ENCODE peak calls at places on chromosomes 6 and 20, in nine cellular contexts. R, A, K, H, G, Q, P, X and T are unnamed samples.

GRCh38 chr6:105179244-105180065 is at the start of gene POPDC3:
- DNase-seq in X (peak; percentile 70), A (no peak), K (peak; percentile 62), G (no peak), H (peak; percentile 52), R (no peak), P (no peak), Q (peak; percentile 78), T (no peak)

GRCh38 chr20:45322952-45323383 is 14.9 kb upstream of the MATN4 start:
- DNase-seq in Q (no peak), A (peak; percentile 88), X (no peak), G (peak; percentile 89), K (peak; percentile 32), H (peak; percentile 70), R (no peak), P (peak; percentile 44), T (no peak)

GRCh38 chr20:35404614-35405259 is 7.0 kb downstream of the UQCC1 start:
- DNase-seq in R (no peak), Q (no peak), X (no peak), P (no peak), G (no peak), K (no peak), H (no peak), A (no peak), T (no peak)

GRCh38 chr6:43298565-43299337 is 691 bp downstream of the SLC22A7 start:
- DNase-seq in Q (no peak), X (no peak), K (no peak), R (no peak), G (no peak), H (no peak), P (no peak), A (no peak), T (no peak)

GRCh38 chr6:144478487-144478886 is 193.4 kb downstream of the UTRN start:
- DNase-seq in A (peak; percentile 16), H (no peak), X (no peak), P (peak; percentile 57), R (no peak), Q (no peak), G (no peak), K (no peak), T (peak; percentile 26)

GRCh38 chr6:153947817-153948447 is 91.1 kb upstream of the OPRM1 start:
- DNase-seq in R (no peak), K (peak; percentile 37), X (peak; percentile 44), P (no peak), Q (peak; percentile 64), A (peak; percentile 23), H (peak; percentile 60), G (peak; percentile 9), T (no peak)

GRCh38 chr20:45358282-45359068 is 4.5 kb upstream of the SYS1 start:
- DNase-seq in H (no peak), P (peak; percentile 73), R (no peak), A (peak; percentile 86), K (peak; percentile 63), Q (no peak), X (no peak), G (peak; percentile 55), T (peak; percentile 97)

GRCh38 chr6:34696189-34696738 is 303 bp downstream of the ILRUN start:
- DNase-seq in P (peak; percentile 58), Q (no peak), A (peak; percentile 58), G (peak; percentile 45), R (no peak), X (no peak), K (peak; percentile 74), H (peak; percentile 24), T (peak; percentile 68)

GRCh38 chr20:15831201-15831600 is 742.0 kb downstream of the KIF16B start:
- DNase-seq in K (no peak), X (no peak), P (no peak), R (no peak), G (no peak), H (peak; percentile 93), A (no peak), Q (no peak), T (no peak)

GRCh38 chr6:139109558-139109957 is 25.3 kb upstream of the HECA start:
- DNase-seq in H (peak; percentile 43), K (peak; percentile 28), A (peak; percentile 8), R (no peak), G (peak; percentile 41), Q (peak; percentile 54), P (no peak), X (peak; percentile 70), T (no peak)

GRCh38 chr6:170271771-170272314 is 19.0 kb downstream of the DLL1 start:
- DNase-seq in K (no peak), H (no peak), A (peak; percentile 94), X (no peak), R (peak; percentile 93), G (peak; percentile 69), P (no peak), Q (no peak), T (no peak)

GRCh38 chr6:27295301-27296079 is 16.6 kb downstream of the POM121L2 start:
- DNase-seq in X (peak; percentile 71), Q (peak; percentile 74), R (no peak), H (peak; percentile 88), A (no peak), K (peak; percentile 73), G (no peak), P (no peak), T (no peak)

GRCh38 chr20:50193169-50193850 is 2.7 kb downstream of the CEBPB start:
- DNase-seq in G (no peak), H (peak; percentile 31), Q (no peak), K (peak; percentile 41), A (peak; percentile 43), R (no peak), X (peak; percentile 29), P (no peak), T (no peak)

GRCh38 chr6:38713812-38714211 is 1.3 kb upstream of the DNAH8 start:
- DNase-seq in R (no peak), A (no peak), H (peak; percentile 80), P (no peak), Q (no peak), X (no peak), G (peak; percentile 87), K (no peak), T (no peak)

GRCh38 chr6:56890683-56891429 is 64.1 kb upstream of the BEND6 start:
- DNase-seq in Q (no peak), K (peak; percentile 89), P (no peak), R (no peak), X (no peak), H (peak; percentile 71), G (peak; percentile 54), A (peak; percentile 5), T (no peak)

GRCh38 chr20:32893878-32894483 is 35.3 kb downstream of the EFCAB8 start:
- DNase-seq in A (peak; percentile 10), P (no peak), X (peak; percentile 85), G (peak; percentile 50), R (no peak), K (peak; percentile 2), Q (peak; percentile 75), H (peak; percentile 6), T (no peak)

GRCh38 chr6:77298298-77298697 is 165.0 kb downstream of the HTR1B start:
- DNase-seq in K (no peak), Q (no peak), G (no peak), H (peak; percentile 11), R (no peak), X (no peak), P (no peak), A (no peak), T (no peak)

GRCh38 chr6:77290798-77291197 is 172.5 kb downstream of the HTR1B start:
- DNase-seq in P (no peak), K (no peak), X (no peak), Q (no peak), A (no peak), R (no peak), G (no peak), H (no peak), T (no peak)

GRCh38 chr6:77292564-77293546 is 170.4 kb downstream of the HTR1B start:
- DNase-seq in H (peak; percentile 64), P (no peak), Q (no peak), X (no peak), G (no peak), R (no peak), A (no peak), K (peak; percentile 76), T (no peak)
- H3K27ac ChIP-seq in H (peak overlapping the region; percentile 48), P (no peak overlapping the region), Q (no peak overlapping the region), X (no peak overlapping the region), G (no peak overlapping the region), R (no peak overlapping the region), A (no peak overlapping the region), K (peak overlapping the region; percentile 100), T (peak overlapping the region; percentile 34)

DNA sequence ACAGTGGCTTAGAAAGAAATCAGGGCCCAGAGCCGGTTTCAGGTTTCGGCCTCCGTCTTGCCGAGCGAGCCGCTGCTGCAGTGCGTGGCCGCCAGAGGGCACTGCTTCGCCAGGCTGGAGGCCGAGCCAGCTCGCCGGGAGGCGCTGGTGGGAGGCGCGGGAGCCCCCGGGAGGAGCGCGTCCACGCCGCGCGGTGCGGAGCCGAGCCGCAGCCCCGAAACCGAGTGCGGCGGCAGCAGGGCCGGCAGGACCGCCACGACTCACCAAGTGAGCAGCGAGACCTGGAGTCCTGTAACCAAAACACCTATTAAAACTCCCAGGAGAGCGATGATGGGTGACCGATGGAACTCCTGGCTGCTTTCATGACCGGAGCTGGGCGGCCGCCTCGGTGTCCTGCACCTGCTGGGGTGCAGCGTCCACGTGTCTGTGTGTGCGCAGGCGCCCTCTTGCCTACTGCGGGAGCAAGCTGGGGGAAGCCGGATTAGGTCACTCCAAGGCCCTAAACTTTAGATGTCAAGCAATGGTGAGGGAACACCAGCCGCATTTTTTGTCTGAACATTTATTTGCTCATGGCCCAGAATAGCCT is 186.9 kb upstream of the UST start:
- DNase-seq in P (peak; percentile 71), A (peak; percentile 80), H (peak; percentile 61), R (peak; percentile 94), X (peak; percentile 78), Q (peak; percentile 88), K (peak; percentile 54), G (peak; percentile 36), T (peak; percentile 44)
- H3K27ac ChIP-seq in P (peak overlapping the region; percentile 48), A (peak overlapping the region; percentile 48), H (no peak overlapping the region), R (no peak overlapping the region), X (no peak overlapping the region), Q (no peak overlapping the region), K (no peak overlapping the region), G (no peak overlapping the region), T (no peak overlapping the region)

DNA sequence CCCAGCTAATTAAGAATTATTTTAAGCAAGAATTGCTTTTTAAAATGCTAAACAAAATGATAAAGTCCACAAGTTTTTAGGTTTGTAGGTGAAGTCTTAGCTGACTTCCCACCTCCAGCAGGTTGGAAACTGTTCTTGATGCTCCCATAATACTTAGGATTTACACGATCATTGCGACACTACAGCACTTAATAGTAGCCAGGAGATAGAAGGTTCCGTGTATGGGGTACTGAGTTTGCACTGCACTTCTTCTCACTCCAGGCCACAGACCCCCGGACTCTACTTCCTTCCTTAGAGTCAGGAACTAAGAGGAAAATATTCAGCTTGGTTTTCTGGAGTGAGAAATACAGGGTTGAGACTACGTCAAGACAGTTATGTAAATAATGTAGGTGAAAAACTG is 56.1 kb upstream of the SGK1 start:
- DNase-seq in K (no peak), P (no peak), X (no peak), H (no peak), R (no peak), Q (no peak), A (no peak), G (no peak), T (no peak)
- H3K27ac ChIP-seq in K (no peak overlapping the region), P (peak overlapping the region; percentile 61), X (no peak overlapping the region), H (no peak overlapping the region), R (peak overlapping the region; percentile 79), Q (no peak overlapping the region), A (no peak overlapping the region), G (peak overlapping the region; percentile 74), T (no peak overlapping the region)

DNA sequence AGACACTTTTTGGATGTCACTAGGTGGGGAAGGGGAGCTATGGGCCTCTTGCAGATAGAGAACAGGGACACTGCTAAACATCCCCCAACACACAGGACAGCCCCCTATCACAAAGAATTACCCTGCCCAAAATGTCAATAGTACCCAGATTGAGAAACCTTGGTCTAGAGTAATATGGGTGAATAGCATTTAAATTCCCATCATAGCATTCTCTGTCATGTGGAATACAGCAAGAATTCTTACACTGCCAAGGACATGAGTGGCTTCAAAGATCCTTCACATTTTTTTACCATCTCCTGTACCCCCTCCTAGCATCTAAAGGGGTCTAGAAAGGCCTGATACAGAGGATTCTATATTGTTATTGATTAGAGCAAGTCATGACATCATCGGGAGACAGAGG is 83.1 kb upstream of the SSTR4 start:
- DNase-seq in K (no peak), Q (no peak), P (no peak), R (no peak), X (no peak), G (no peak), H (no peak), A (no peak), T (no peak)
- H3K27ac ChIP-seq in K (no peak overlapping the region), Q (no peak overlapping the region), P (no peak overlapping the region), R (no peak overlapping the region), X (no peak overlapping the region), G (no peak overlapping the region), H (no peak overlapping the region), A (no peak overlapping the region), T (no peak overlapping the region)